ENCODE peak calls at places on chromosomes 3 and 15, in eight cellular contexts. M, U, N, D, F, B, E and V are unnamed samples.
A peak's percentile ranks its signal among the peaks of the same experiment; 100 is the strongest.

GRCh38 chr3:15797600-15798303 is at the start of gene ANKRD28:
- DNase-seq in M (no peak), F (peak; percentile 96), D (no peak), E (no peak), U (no peak), N (peak; percentile 44), B (no peak), V (peak; percentile 81)

GRCh38 chr3:5741017-5741416 is 553.5 kb downstream of the EDEM1 start:
- DNase-seq in F (no peak), M (no peak), B (no peak), D (no peak), U (no peak), N (no peak), E (no peak), V (no peak)

GRCh38 chr3:138768126-138768525 is 66.6 kb downstream of the PIK3CB start:
- DNase-seq in M (peak; percentile 43), F (no peak), U (no peak), B (no peak), D (no peak), E (no peak), N (no peak), V (peak; percentile 21)

GRCh38 chr15:62083168-62084154 is 16.7 kb downstream of the C2CD4A start:
- DNase-seq in F (no peak), N (no peak), U (no peak), E (no peak), D (no peak), B (no peak), M (no peak), V (no peak)

GRCh38 chr15:39153718-39154117 is 427.2 kb upstream of the THBS1 start:
- DNase-seq in M (no peak), F (no peak), B (no peak), N (no peak), D (no peak), E (no peak), U (no peak), V (no peak)

GRCh38 chr3:125161607-125162219 is 50.8 kb downstream of the SLC12A8 start:
- DNase-seq in U (peak; percentile 44), N (no peak), M (no peak), E (no peak), B (peak; percentile 48), D (no peak), F (no peak), V (no peak)

GRCh38 chr3:138323971-138324370 is 5.7 kb downstream of the NME9 start:
- DNase-seq in M (no peak), N (no peak), U (no peak), B (no peak), D (no peak), F (no peak), E (no peak), V (no peak)

GRCh38 chr15:44726568-44727461 is 9.5 kb upstream of the TRIM69 start:
- DNase-seq in B (no peak), E (no peak), U (peak; percentile 61), N (peak; percentile 70), D (peak; percentile 66), F (peak; percentile 93), M (peak; percentile 53), V (peak; percentile 90)

GRCh38 chr3:150129181-150129580 is 158.5 kb upstream of the PFN2 start:
- DNase-seq in B (no peak), U (no peak), M (no peak), F (peak; percentile 22), D (no peak), N (no peak), E (no peak), V (no peak)

GRCh38 chr15:78914027-78914764 is 30.6 kb downstream of the CTSH start:
- DNase-seq in E (no peak), B (no peak), M (no peak), F (no peak), N (peak; percentile 68), D (peak; percentile 81), U (peak; percentile 74), V (no peak)

GRCh38 chr15:42608110-42608531 is 32.7 kb downstream of the STARD9 start:
- DNase-seq in U (no peak), F (no peak), E (no peak), D (no peak), M (no peak), B (peak; percentile 56), N (no peak), V (no peak)

GRCh38 chr3:89635137-89635536 is 527.7 kb downstream of the EPHA3 start:
- DNase-seq in D (no peak), E (no peak), M (no peak), U (no peak), N (no peak), F (no peak), B (no peak), V (peak; percentile 13)

GRCh38 chr3:196166741-196167140 is 44.5 kb downstream of the ZDHHC19 start:
- DNase-seq in M (no peak), E (no peak), D (no peak), B (no peak), F (no peak), U (no peak), N (no peak), V (no peak)

GRCh38 chr15:89122532-89123525 is 34.6 kb downstream of the ABHD2 start:
- DNase-seq in F (peak; percentile 50), M (no peak), N (no peak), D (peak; percentile 14), U (no peak), B (no peak), E (no peak), V (peak; percentile 80)

GRCh38 chr3:73768594-73769308 is 144.0 kb upstream of the PDZRN3 start:
- DNase-seq in F (no peak), D (no peak), N (no peak), U (no peak), E (no peak), B (no peak), M (no peak), V (no peak)

GRCh38 chr15:35999211-35999610 is 453.2 kb upstream of the DPH6 start:
- DNase-seq in E (no peak), F (no peak), N (no peak), M (no peak), B (no peak), D (no peak), U (no peak), V (no peak)

GRCh38 chr3:129632977-129633376 is 26.5 kb upstream of the PLXND1 start:
- DNase-seq in M (no peak), U (no peak), F (no peak), B (no peak), E (no peak), D (no peak), N (no peak), V (no peak)

DNA sequence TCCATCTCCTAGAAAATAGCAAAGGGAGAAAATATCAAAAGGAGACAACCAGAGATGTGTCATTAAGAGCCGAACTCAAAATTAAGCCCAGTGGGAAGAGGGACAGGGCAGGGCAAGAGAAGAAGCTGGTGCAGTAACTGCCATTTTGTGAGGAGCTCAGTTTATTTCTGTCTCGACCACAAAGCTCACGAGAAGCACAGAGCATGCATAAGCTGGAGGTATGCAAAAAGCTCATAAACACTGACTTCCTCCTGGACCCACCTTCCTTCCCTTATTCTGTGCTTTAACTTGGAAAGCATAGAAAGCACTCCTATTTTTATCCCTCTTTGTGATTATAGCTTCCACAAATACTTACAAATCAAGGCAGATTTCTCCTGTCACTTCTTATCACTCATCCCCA is 81.3 kb downstream of the DGKG start:
- DNase-seq in D (no peak), E (no peak), M (no peak), B (no peak), N (no peak), F (no peak), U (no peak), V (no peak)
- TF ChIP-seq CTCF in D (no peak), E (no peak), M (no peak), B (no peak), N (no peak), F (no peak), U (no peak), V (no peak)

DNA sequence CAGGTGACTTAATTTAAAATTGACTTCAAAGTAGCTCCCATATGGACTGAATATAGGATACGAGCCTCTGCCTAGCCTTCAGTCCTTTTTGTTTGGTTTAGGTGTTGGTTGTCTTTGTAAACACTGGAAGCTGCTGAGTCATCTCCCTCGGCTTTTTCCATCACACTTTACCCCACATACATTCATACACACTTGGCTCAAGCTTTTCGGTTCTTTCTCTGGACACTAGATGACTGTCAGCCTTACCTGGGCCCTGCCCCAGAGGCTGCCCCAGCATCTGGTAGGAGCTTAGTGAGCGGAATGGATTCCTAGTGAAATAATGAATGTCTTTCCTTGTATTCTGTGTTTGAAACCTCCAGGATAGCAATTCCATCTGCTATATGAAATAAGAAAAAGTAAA is 201.4 kb upstream of the IL12A start:
- DNase-seq in D (no peak), N (no peak), U (no peak), B (no peak), F (peak; percentile 87), E (no peak), M (no peak), V (peak; percentile 94)
- TF ChIP-seq CTCF in D (no peak), N (no peak), U (no peak), B (no peak), F (no peak), E (no peak), M (no peak), V (no peak)

GRCh38 chr15:87662575-87662974 is 594.0 kb downstream of the NTRK3 start:
- DNase-seq in E (no peak), N (no peak), B (no peak), U (no peak), F (no peak), D (no peak), M (no peak), V (no peak)

GRCh38 chr15:87661481-87661880 is 595.1 kb downstream of the NTRK3 start:
- DNase-seq in E (no peak), D (no peak), B (no peak), F (no peak), U (no peak), M (no peak), N (no peak), V (no peak)

GRCh38 chr15:87656373-87656772 is 600.2 kb downstream of the NTRK3 start:
- DNase-seq in F (no peak), D (no peak), N (no peak), B (no peak), E (no peak), M (no peak), U (no peak), V (no peak)

GRCh38 chr15:87661952-87662351 is 594.6 kb downstream of the NTRK3 start:
- DNase-seq in D (no peak), M (no peak), F (no peak), N (no peak), U (no peak), B (no peak), E (no peak), V (no peak)

GRCh38 chr15:87660494-87661129 is 595.9 kb downstream of the NTRK3 start:
- DNase-seq in U (no peak), N (no peak), M (no peak), B (no peak), D (no peak), F (no peak), E (no peak), V (no peak)
- TF ChIP-seq CTCF in U (no peak), N (no peak), M (peak; percentile 45), B (no peak), D (no peak), F (no peak), E (no peak), V (no peak)

DNA sequence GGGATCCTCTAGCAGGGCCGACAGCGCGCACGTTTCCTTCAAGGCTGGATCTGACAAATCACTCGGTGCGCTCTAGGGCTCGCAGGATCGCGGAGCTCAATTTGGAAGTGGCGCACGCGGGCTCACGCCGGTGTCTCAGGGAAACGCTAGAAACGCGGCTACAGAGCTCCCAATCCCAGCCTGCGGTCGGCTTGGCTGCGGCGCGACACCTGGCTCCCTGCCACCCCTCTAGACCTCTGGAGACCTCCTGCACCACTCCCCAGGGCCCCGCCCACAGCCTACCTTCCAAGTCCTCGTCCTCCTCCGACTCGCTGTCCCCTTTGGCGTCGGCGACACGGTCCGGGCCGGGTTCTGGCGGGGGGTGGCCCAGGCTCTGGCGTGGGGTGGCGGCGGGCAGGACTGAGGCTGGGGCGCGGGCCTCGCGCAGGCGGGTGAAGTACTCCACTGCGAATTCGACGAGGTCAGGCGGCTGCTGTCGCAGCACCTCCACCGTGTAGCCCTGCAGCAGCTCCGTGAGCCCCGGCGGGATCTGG is 555 bp downstream of the PRKAR2A start:
- DNase-seq in D (peak; percentile 74), B (peak; percentile 92), N (peak; percentile 58), U (peak; percentile 76), E (peak; percentile 75), M (peak; percentile 81), F (peak; percentile 79), V (peak; percentile 80)
- TF ChIP-seq CTCF in D (no peak), B (no peak), N (no peak), U (no peak), E (no peak), M (no peak), F (no peak), V (no peak)